ENCODE peak calls at places on chromosome 12, in four cellular contexts. P is mucosa of descending colon; R is adipocyte; Q is naive thymus-derived CD4-positive, alpha-beta T cell. G is an unnamed sample. For H3K4me1 and H3K9me3, the result is how much of the 10 kb centered on the place peaks cover.

GRCh38 chr12:53221203-53222076 is 10.6 kb downstream of the RARG start:
- DNase-seq in Q (no peak), R (peak), P (peak), G (peak)

GRCh38 chr12:13536219-13536910 is 339.8 kb downstream of the EMP1 start:
- DNase-seq in R (no peak), P (no peak), Q (no peak), G (no peak)

GRCh38 chr12:15706010-15706676 is 83.0 kb downstream of the EPS8 start:
- DNase-seq in Q (no peak), R (no peak), P (peak), G (no peak)

GRCh38 chr12:105020241-105020962 is 34.3 kb downstream of the NOPCHAP1 start:
- DNase-seq in R (no peak), P (no peak), Q (no peak), G (no peak)

GRCh38 chr12:132710062-132710421 is 600 bp upstream of the PGAM5 start:
- DNase-seq in R (peak), Q (no peak), P (no peak), G (no peak)

GRCh38 chr12:116244474-116245090 is 32.9 kb downstream of the MED13L start:
- DNase-seq in P (no peak), Q (no peak), R (no peak), G (no peak)

GRCh38 chr12:63306476-63306875 is 155.5 kb upstream of the AVPR1A start:
- DNase-seq in P (no peak), R (peak), Q (no peak), G (no peak)

GRCh38 chr12:111437816-111438454 is 32.2 kb downstream of the SH2B3 start:
- DNase-seq in P (no peak), R (peak), Q (no peak), G (no peak)

GRCh38 chr12:111014547-111014946 is 94.2 kb upstream of the MYL2 start:
- DNase-seq in P (no peak), Q (no peak), R (no peak), G (no peak)

GRCh38 chr12:98262886-98263285 is 252.5 kb upstream of the TMPO start:
- DNase-seq in Q (no peak), P (no peak), R (no peak), G (no peak)

GRCh38 chr12:89946518-89946917 is 237.9 kb upstream of the ATP2B1 start:
- DNase-seq in P (peak), Q (no peak), R (no peak), G (no peak)

GRCh38 chr12:57797938-57798337 is 15.4 kb downstream of the TSFM start:
- DNase-seq in P (no peak), Q (no peak), R (no peak), G (no peak)

GRCh38 chr12:105444809-105445102 is 114.3 kb downstream of the C12orf75 start:
- DNase-seq in Q (no peak), P (no peak), R (no peak), G (no peak)

GRCh38 chr12:68871899-68872298 is 61.1 kb downstream of the CPM start:
- DNase-seq in Q (no peak), P (no peak), R (no peak), G (no peak)

GRCh38 chr12:112540021-112540420 is 121.3 kb downstream of the PTPN11 start:
- DNase-seq in Q (no peak), R (no peak), P (no peak), G (no peak)

GRCh38 chr12:26680724-26681455 is 152.1 kb downstream of the ITPR2 start:
- DNase-seq in P (no peak), R (peak), Q (no peak), G (no peak)

GRCh38 chr12:39095636-39096330 is 190.4 kb upstream of the CPNE8 start:
- DNase-seq in Q (no peak), R (no peak), P (peak), G (no peak)

GRCh38 chr12:4293299-4293941 is 19.9 kb downstream of the CCND2 start:
- DNase-seq in R (no peak), P (no peak), Q (no peak), G (no peak)

GRCh38 chr12:132433641-132434395 is 56.1 kb upstream of the FBRSL1 start:
- DNase-seq in R (no peak), P (peak), Q (no peak), G (no peak)

GRCh38 chr12:49059385-49060232 is 985 bp downstream of the KMT2D start:
- DNase-seq in R (peak), Q (no peak), P (peak), G (no peak)

GRCh38 chr12:1845010-1845409 is 24.6 kb downstream of the LRTM2 start:
- DNase-seq in R (no peak), P (no peak), Q (no peak), G (no peak)

GRCh38 chr12:26848156-26848825 is 15.3 kb upstream of the ITPR2 start:
- DNase-seq in P (no peak), R (peak), Q (no peak), G (no peak)

DNA sequence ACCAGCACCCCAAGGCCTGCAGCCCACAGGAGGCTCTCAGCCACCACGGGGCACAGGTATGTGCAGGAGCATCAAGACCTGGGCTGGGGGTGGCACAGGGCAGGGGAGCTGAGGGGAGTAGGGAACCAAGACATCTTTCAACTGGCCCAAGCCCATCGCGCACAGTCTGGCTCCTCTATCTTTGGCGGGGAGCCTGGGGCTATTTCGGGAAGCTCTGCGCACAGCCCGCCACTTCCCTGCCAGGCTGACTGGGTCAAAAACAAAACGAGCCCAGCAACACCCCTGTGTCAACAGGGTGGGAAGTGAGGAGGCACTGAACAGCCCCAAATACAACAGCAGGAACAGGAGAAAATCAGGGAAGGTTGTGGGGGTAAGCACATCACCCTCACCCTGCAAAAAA is 83.9 kb downstream of the ARL6IP4 start:
- DNase-seq in R (no peak), Q (no peak), P (peak), G (no peak)
- H3K4me1 ChIP-seq in R (under half), Q (under half), P (under half), G (under half)

DNA sequence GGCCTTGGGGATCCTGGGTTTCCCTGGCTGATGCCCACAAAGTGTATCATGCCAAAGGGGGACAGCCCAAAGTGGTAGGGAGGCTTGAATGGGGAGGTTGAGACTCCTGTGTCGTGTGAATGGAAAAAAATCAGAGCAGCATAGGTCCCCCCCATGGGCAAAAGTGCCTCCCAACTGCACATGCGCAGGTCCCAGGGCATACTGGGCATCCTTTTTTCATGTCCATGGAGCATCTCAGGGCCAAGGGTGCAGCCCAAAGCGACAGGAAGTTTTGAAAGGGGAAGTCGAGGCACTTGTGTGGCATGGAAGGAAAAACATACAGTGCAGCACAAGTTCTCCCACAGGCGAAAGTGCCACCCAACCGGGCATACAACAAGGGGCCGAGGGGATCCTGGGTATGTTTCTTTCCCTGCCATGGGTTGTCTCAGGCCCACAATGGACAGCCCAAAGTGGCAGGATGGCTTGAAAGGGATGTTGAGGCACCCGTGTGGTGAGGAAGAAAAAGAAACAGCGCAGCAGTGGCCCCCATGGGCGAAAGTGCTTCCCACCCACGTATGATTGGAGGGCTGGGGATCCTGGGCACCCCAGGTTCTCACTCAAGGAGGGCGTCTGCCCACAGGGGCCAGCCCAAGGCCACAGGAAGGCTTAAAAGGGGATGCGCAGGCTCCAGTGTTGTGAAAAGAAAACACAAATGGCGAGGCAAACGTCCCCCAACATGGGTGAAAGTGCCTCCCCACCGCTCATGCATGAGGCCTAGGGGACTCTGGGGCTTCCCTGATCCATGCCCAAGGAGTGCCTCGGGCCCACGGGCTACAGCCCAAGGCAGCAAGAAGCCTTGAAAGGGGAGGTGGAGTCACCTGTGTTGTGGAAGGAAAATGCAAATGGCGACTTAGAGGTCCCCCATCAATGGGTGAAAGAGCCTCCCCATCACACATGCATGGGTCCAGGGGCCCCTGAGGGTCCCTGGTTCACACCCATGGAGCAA is 573.7 kb downstream of the ALG10 start:
- DNase-seq in Q (no peak), P (no peak), R (no peak), G (no peak)
- H3K9me3 ChIP-seq in Q (half or more), P (half or more), R (under half), G (half or more)

GRCh38 chr12:44847888-44848770 is 28.0 kb downstream of the NELL2 start:
- DNase-seq in Q (peak), R (no peak), P (peak), G (peak)
- H3K4me1 ChIP-seq in Q (half or more), R (under half), P (under half), G (under half)

GRCh38 chr12:128507470-128507869 is 240.5 kb downstream of the TMEM132C start:
- DNase-seq in Q (no peak), R (no peak), P (no peak), G (no peak)

GRCh38 chr12:128510527-128510926 is 243.6 kb downstream of the TMEM132C start:
- DNase-seq in Q (no peak), R (no peak), P (no peak), G (no peak)

GRCh38 chr12:128513831-128514230 is 246.9 kb downstream of the TMEM132C start:
- DNase-seq in Q (no peak), R (no peak), P (no peak), G (no peak)

DNA sequence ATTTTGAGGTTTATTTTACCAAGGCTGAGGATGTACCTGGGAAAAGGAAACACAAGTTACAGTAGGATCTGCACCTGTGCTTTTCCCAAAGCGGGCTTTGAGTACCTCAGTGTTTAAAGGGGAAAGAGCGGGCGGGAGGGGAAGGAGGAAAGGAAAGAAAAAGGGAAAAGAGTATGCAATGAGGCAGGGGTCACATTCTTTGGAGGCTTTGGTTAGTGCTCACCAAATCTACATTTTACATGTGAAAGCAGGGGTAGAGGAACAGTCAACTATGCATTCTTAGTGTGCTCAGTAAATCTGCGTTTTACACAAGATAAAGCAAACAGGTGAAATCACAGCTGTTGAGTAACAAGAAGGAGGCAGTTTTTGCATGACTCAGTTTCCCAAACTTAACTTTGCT is 242.2 kb downstream of the TMEM132C start:
- DNase-seq in R (no peak), Q (no peak), P (no peak), G (no peak)
- H3K9me3 ChIP-seq in R (under half), Q (under half), P (under half), G (under half)

DNA sequence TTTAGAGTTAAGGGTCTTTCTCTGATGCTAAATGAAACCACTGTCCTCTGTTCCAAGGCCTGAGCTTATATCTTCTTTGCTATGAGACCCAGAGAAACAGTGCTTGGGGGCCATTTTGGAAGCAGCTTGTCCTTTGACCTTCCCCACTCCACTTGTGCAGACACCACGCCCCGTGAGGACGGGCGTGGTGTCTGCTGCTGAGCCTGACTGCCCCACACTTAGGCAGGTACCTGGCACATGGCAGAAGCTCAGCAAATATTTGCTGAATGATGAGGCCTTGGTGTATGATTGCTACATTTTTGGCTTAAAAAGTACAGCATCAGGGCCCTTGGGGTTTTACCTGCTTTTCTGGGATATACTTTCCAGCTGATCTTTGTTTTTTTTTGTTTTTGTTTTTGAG is 69.9 kb downstream of the RASSF3 start:
- DNase-seq in P (peak), R (no peak), Q (no peak), G (peak)
- H3K4me1 ChIP-seq in P (under half), R (under half), Q (half or more), G (half or more)

GRCh38 chr12:131311764-131312163 is 358.1 kb downstream of the ADGRD1 start:
- DNase-seq in R (no peak), Q (no peak), P (no peak), G (no peak)

GRCh38 chr12:131312793-131313545 is 359.3 kb downstream of the ADGRD1 start:
- DNase-seq in Q (no peak), P (no peak), R (no peak), G (no peak)

GRCh38 chr12:131313635-131314034 is 359.9 kb downstream of the ADGRD1 start:
- DNase-seq in Q (no peak), P (no peak), R (no peak), G (no peak)

GRCh38 chr12:131315601-131316000 is 361.9 kb downstream of the ADGRD1 start:
- DNase-seq in P (no peak), Q (no peak), R (no peak), G (no peak)

GRCh38 chr12:131314524-131315090 is 360.9 kb downstream of the ADGRD1 start:
- DNase-seq in R (no peak), Q (no peak), P (no peak), G (no peak)
- H3K9me3 ChIP-seq in R (under half), Q (under half), P (under half), G (under half)

GRCh38 chr12:124762384-124762783 is 101.3 kb downstream of the SCARB1 start:
- DNase-seq in R (no peak), P (no peak), Q (no peak), G (no peak)

GRCh38 chr12:124761056-124761455 is 102.6 kb downstream of the SCARB1 start:
- DNase-seq in R (no peak), Q (no peak), P (no peak), G (no peak)

GRCh38 chr12:124762791-124763593 is 100.7 kb downstream of the SCARB1 start:
- DNase-seq in P (no peak), Q (no peak), R (no peak), G (no peak)

GRCh38 chr12:124760548-124760947 is 103.1 kb downstream of the SCARB1 start:
- DNase-seq in P (no peak), Q (no peak), R (no peak), G (no peak)

DNA sequence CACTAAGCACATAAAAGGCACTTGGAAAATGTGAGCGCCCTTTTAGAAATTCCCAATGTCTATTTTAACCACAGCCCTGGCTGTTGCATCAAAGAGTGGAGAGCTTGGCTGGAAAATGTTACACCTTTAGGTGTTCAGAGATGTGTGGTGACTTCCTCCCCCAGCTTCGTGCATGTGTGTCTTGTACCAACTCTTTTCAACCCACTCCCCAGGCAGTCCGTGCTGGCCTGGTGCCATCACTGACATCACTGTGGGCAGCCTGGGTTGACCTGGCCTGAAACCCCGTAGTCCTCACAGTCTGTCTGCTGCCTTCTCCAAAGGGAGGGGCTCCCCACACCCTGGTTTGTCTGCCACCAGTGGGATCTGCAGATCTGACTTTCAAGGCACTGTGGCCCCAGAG is 101.8 kb downstream of the SCARB1 start:
- DNase-seq in R (no peak), P (no peak), Q (no peak), G (no peak)
- H3K4me1 ChIP-seq in R (under half), P (under half), Q (under half), G (under half)